ENCODE peak calls at places on chromosomes 6 and 20, in ten cellular contexts. A is neural crest cell; G is GM23248; O is stimulated activated CD4-positive, alpha-beta T cell treated with anti-CD3 and anti-CD28 coated beads, Interleukin-1b, Interleukin-23, amount 100 ng/mL, for 48 hours; X is stomach; M is fibroblast of the aortic adventitia; S is WERI-Rb-1; Q is HS-27A; Z is pulmonary artery endothelial cell; B is lung. P is an unnamed sample.

GRCh38 chr20:50425076-50425475 is 85.1 kb upstream of the PTPN1 start:
- DNase-seq in S (no peak), Z (no peak), X (no peak), G (peak), M (no peak), A (no peak), B (no peak), Q (no peak), O (no peak), P (peak)

GRCh38 chr6:125533710-125534397 is 215.6 kb upstream of the HEY2 start:
- DNase-seq in X (no peak), O (no peak), Z (no peak), B (no peak), S (no peak), G (no peak), A (no peak), Q (no peak), M (no peak), P (no peak)

GRCh38 chr6:155310596-155310995 is 3.7 kb downstream of the TFB1M start:
- DNase-seq in S (no peak), M (no peak), B (no peak), Z (no peak), A (no peak), Q (no peak), G (peak), O (no peak), X (no peak), P (no peak)

GRCh38 chr6:164107297-164107995 is 692.9 kb downstream of the QKI start:
- DNase-seq in B (no peak), O (no peak), Q (no peak), M (peak), S (no peak), X (no peak), A (no peak), G (peak), Z (no peak), P (no peak)

GRCh38 chr20:45340236-45340847 is 7.9 kb downstream of the SDC4 start:
- DNase-seq in B (no peak), A (no peak), O (no peak), M (no peak), S (no peak), Z (no peak), X (peak), Q (no peak), G (no peak), P (no peak)

GRCh38 chr20:24721891-24722530 is 227.1 kb upstream of the CST7 start:
- DNase-seq in M (no peak), G (no peak), Q (no peak), B (peak), O (no peak), X (no peak), A (no peak), S (peak), Z (no peak), P (no peak)

GRCh38 chr20:51132286-51132810 is 109.4 kb upstream of the KCNG1 start:
- DNase-seq in Q (no peak), Z (no peak), B (no peak), S (no peak), A (no peak), X (no peak), M (no peak), O (no peak), G (peak), P (no peak)

GRCh38 chr20:20261159-20261558 is 106.7 kb upstream of the INSM1 start:
- DNase-seq in X (no peak), Q (no peak), B (no peak), Z (no peak), A (no peak), O (no peak), S (no peak), M (no peak), G (no peak), P (peak)

GRCh38 chr20:46994341-46994740 is 99.7 kb downstream of the EYA2 start:
- DNase-seq in B (no peak), Z (no peak), X (peak), A (no peak), G (no peak), S (no peak), Q (no peak), M (no peak), O (peak), P (peak)